ENCODE peak calls at places on chromosome 18, in eight cellular contexts. A, Q, C, T, I, F, O and E are unnamed samples.

GRCh38 chr18:9103488-9103887 is 989 bp downstream of the NDUFV2 start:
- DNase-seq in A (no peak), Q (peak), C (no peak), T (no peak), I (no peak), F (no peak), O (no peak), E (peak)

GRCh38 chr18:69469444-69469919 is 68.8 kb downstream of the DOK6 start:
- DNase-seq in A (no peak), Q (peak), C (no peak), T (peak), I (peak), F (no peak), O (no peak), E (peak)

GRCh38 chr18:66582151-66582550 is 21.7 kb downstream of the CDH19 start:
- DNase-seq in A (no peak), Q (no peak), C (no peak), T (no peak), I (no peak), F (no peak), O (no peak), E (no peak)

GRCh38 chr18:79786304-79786703 is 11.4 kb upstream of the KCNG2 start:
- DNase-seq in A (no peak), Q (no peak), C (no peak), T (no peak), I (no peak), F (no peak), O (no peak), E (no peak)

GRCh38 chr18:2502880-2503279 is 68.4 kb downstream of the METTL4 start:
- DNase-seq in A (no peak), Q (no peak), C (no peak), T (no peak), I (no peak), F (no peak), O (no peak), E (no peak)

GRCh38 chr18:43049021-43049420 is 66.5 kb downstream of the RIT2 start:
- DNase-seq in A (no peak), Q (no peak), C (no peak), T (no peak), I (no peak), F (no peak), O (no peak), E (no peak)

GRCh38 chr18:76874643-76875389 is 52.5 kb downstream of the ZNF236 start:
- DNase-seq in A (no peak), Q (no peak), C (no peak), T (no peak), I (no peak), F (no peak), O (no peak), E (peak)

GRCh38 chr18:2884706-2885285 is 38.0 kb downstream of the EMILIN2 start:
- DNase-seq in A (no peak), Q (no peak), C (no peak), T (no peak), I (no peak), F (no peak), O (no peak), E (no peak)

GRCh38 chr18:13643261-13643671 is 83.1 kb downstream of the FAM210A start:
- DNase-seq in A (no peak), Q (no peak), C (no peak), T (no peak), I (no peak), F (no peak), O (no peak), E (no peak)

GRCh38 chr18:41681138-41681881 is 273.7 kb upstream of the PIK3C3 start:
- DNase-seq in A (no peak), Q (no peak), C (no peak), T (no peak), I (no peak), F (no peak), O (no peak), E (no peak)

GRCh38 chr18:6708880-6709279 is 20.6 kb upstream of the ARHGAP28 start:
- DNase-seq in A (no peak), Q (no peak), C (no peak), T (no peak), I (no peak), F (no peak), O (no peak), E (no peak)

GRCh38 chr18:67504739-67505138 is 11.8 kb downstream of the DSEL start:
- DNase-seq in A (no peak), Q (no peak), C (no peak), T (no peak), I (no peak), F (no peak), O (no peak), E (no peak)

GRCh38 chr18:35535297-35535696 is 37.5 kb upstream of the INO80C start:
- DNase-seq in A (no peak), Q (no peak), C (no peak), T (no peak), I (no peak), F (no peak), O (no peak), E (no peak)

GRCh38 chr18:39455300-39455699 is 1889.7 kb upstream of the CELF4 start:
- DNase-seq in A (peak), Q (no peak), C (peak), T (no peak), I (no peak), F (peak), O (no peak), E (peak)